ENCODE peak calls at places on chromosomes 11 and 22, in nine cellular contexts. A is IMR-90, T is endothelial cell of umbilical vein, D is HCT116, X is A549, G is body of pancreas, N is heart left ventricle, E is sigmoid colon, C is tibial nerve. P is an unnamed sample.

GRCh38 chr22:30574095-30574981 is at the start of gene GAL3ST1:
- DNase-seq in G (peak), T (no peak), E (no peak), C (no peak), A (no peak), N (no peak), D (no peak), X (peak), P (no peak)

GRCh38 chr22:41226728-41227655 is 13.7 kb downstream of the CHADL start:
- DNase-seq in T (no peak), G (no peak), N (no peak), E (no peak), D (no peak), C (peak), X (no peak), A (no peak), P (no peak)

GRCh38 chr11:27812341-27812740 is 112.1 kb upstream of the BDNF start:
- DNase-seq in G (no peak), A (peak), T (no peak), X (no peak), N (no peak), E (no peak), C (no peak), D (no peak), P (no peak)

GRCh38 chr11:110710520-110711381 is 1.5 kb downstream of the ARHGAP20 start:
- DNase-seq in A (peak), G (peak), T (peak), X (no peak), C (peak), E (peak), N (peak), D (no peak), P (no peak)

GRCh38 chr11:112320668-112321067 is 60.0 kb upstream of the PLET1 start:
- DNase-seq in X (no peak), A (peak), D (no peak), C (peak), T (peak), G (peak), E (peak), N (peak), P (no peak)

GRCh38 chr22:49364398-49364797 is 463.3 kb downstream of the BRD1 start:
- DNase-seq in E (no peak), C (no peak), D (no peak), T (no peak), G (no peak), N (no peak), X (no peak), A (no peak), P (no peak)

GRCh38 chr11:10318527-10318802 is 13.6 kb downstream of the ADM start:
- DNase-seq in D (no peak), T (no peak), C (no peak), E (no peak), N (no peak), A (no peak), X (no peak), G (peak), P (no peak)

GRCh38 chr22:30267382-30268302 is 991 bp upstream of the OSM start:
- DNase-seq in A (no peak), G (no peak), X (no peak), N (no peak), D (no peak), T (no peak), C (no peak), E (no peak), P (peak)

GRCh38 chr22:39114157-39114511 is 17.1 kb downstream of the APOBEC3H start:
- DNase-seq in X (no peak), E (no peak), N (no peak), D (no peak), A (no peak), C (no peak), T (no peak), G (no peak), P (no peak)

GRCh38 chr11:104118105-104118762 is 45.7 kb downstream of the PDGFD start:
- DNase-seq in D (no peak), C (no peak), X (no peak), E (no peak), G (no peak), T (no peak), N (no peak), A (no peak), P (no peak)

GRCh38 chr11:35614949-35615569 is 3.2 kb upstream of the FJX1 start:
- DNase-seq in E (no peak), G (no peak), X (no peak), D (no peak), A (no peak), C (no peak), N (no peak), T (no peak), P (no peak)

GRCh38 chr22:31750365-31751284 is 693 bp upstream of the PRR14L start:
- DNase-seq in E (no peak), X (no peak), D (no peak), C (no peak), T (no peak), A (no peak), N (no peak), G (no peak), P (peak)

GRCh38 chr22:31754813-31755212 is 994 bp downstream of the DEPDC5 start:
- DNase-seq in G (no peak), A (no peak), T (no peak), X (no peak), C (no peak), D (no peak), N (no peak), E (no peak), P (peak)

GRCh38 chr22:31752096-31752847 is 1.5 kb upstream of the DEPDC5 start:
- DNase-seq in C (no peak), G (no peak), E (no peak), A (no peak), X (no peak), T (no peak), D (no peak), N (no peak), P (no peak)

GRCh38 chr22:31753005-31753633 is 700 bp upstream of the DEPDC5 start:
- DNase-seq in C (peak), G (peak), E (peak), T (no peak), N (peak), D (no peak), A (no peak), X (peak), P (peak)

GRCh38 chr22:31753634-31754471 is at the start of gene DEPDC5:
- DNase-seq in X (peak), G (peak), N (peak), T (peak), D (peak), E (peak), C (peak), A (peak), P (peak)
- TF ChIP-seq POLR2A in X (peak), G (peak), N (peak), T (peak), D (peak), E (peak), C (peak), A (peak), P (peak)

GRCh38 chr11:75525433-75526191 is at the start of gene GDPD5:
- DNase-seq in A (peak), C (peak), T (peak), D (peak), G (peak), X (peak), N (peak), E (peak), P (peak)
- TF ChIP-seq POLR2A in A (no peak), C (peak), T (peak), D (no peak), G (peak), X (peak), N (peak), E (no peak), P (peak)

DNA sequence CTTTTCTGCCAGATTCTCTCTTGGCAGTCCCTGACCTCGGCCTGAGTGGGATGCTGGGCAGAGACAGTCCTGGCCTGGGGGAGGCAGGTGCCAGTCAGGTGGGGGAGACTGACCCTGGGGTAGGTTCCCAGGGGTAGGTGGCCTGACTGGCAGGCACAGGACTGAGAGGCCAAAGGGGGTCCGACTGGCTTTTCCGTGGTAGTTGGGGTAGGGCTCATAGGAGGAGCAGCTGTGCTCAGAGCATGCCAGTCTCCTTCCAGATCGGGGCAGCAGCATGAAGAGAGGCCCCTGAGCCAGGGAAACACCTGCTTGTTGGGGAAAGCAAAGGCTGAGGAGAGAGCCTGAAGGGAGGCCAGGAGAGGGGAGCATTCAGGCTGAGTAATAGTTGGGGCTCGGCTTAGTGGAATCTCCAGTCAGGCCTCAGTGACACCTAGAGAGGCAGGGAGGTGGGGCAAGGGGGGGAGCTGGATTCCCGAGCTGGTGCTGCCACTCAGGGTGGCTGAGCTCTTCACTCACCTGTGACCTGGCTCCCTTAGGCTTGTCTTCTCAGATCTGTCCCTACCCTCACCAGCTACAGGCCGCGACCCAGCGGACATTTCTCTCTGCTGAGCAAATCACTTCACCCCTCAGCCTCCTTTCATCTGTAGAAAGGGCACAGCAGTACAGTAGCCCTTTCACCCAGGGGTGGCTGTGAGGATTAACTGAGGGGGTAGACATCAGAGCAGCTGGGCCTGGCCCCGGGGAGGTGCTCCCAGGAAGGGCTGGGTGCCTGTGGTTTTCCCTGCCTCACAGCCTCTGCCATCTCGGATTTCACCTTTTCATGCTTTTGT is 26.2 kb downstream of the MCM5 start:
- DNase-seq in D (no peak), X (no peak), A (peak), N (no peak), C (no peak), G (no peak), E (no peak), T (no peak), P (no peak)
- TF ChIP-seq POLR2A in D (no peak), X (no peak), A (no peak), N (no peak), C (no peak), G (no peak), E (no peak), T (no peak), P (no peak)

DNA sequence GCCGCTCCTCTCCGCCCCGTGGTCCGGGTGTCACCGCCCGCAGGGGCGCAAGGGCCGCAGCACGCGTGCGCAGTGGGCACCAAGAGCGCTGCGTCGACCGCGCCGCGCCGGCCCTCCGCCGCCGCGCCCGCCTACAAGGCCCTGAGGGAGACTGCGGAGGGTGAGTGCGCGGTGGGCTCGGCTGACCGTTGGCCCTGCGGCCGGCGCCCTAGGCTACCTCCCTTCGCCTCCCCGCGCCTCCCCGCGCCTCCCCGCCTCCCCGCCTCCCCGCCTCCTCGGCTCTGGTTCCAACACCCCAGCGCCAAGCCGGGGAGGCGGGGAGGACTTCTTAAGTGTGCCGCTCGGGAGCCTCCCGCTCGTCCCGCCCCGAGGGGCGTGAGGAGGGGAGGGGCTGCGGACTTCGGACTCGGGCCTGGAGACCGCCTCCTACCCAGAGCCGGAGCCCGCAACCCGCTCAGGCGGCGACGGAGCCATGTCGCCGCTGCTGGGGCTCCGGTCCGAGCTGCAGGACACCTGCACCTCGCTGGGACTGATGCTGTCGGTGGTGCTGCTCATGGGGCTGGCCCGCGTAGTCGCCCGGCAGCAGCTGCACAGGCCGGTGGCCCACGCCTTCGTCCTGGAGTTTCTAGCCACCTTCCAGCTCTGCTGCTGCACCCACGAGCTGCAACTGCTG is at the start of gene AQP11:
- DNase-seq in X (peak), A (peak), G (peak), C (peak), D (peak), T (peak), E (peak), N (peak), P (peak)
- TF ChIP-seq POLR2A in X (peak), A (no peak), G (peak), C (peak), D (no peak), T (peak), E (peak), N (peak), P (no peak)

DNA sequence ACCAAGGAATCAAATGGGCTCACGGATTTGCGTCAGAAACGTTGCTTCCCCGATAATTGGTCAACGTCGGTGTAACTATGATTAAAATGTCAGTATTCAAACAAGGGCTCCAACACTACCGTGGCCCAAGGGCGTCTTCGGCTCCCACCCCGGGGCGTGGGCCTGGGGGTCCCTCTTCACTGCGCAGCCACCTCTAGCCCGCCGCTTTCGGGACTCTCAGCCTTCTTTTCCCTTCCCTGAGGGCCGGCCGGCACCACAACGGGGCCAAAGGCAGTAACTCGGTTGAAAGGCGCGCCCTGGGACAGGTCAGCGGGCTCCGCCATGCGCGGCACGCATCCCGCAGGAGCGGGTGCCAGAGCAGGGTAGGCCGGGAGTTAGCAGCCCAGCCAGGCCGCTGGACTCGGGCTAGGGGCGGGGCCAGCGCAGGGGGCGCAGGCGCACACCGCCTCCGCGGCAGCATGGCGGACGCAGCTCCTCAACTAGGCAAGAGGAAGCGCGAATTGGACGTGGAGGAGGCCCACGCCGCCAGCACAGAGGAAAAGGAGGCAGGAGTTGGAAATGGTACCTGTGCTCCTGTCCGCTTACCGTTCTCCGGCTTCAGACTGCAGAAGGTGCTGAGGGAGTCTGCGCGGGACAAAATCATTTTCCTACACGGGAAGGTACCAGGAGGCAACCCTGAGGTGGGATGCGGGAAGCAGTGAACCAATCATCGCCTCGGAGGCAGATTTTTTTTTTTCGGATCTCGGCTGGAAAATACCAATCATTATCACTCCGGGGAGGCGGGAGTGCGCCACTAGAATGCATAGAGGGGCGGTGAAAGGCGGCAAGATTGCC is at the start of gene DCPS:
- DNase-seq in N (peak), G (peak), A (peak), E (peak), C (peak), T (peak), X (peak), D (peak), P (peak)
- TF ChIP-seq POLR2A in N (peak), G (peak), A (peak), E (peak), C (peak), T (peak), X (peak), D (peak), P (peak)

DNA sequence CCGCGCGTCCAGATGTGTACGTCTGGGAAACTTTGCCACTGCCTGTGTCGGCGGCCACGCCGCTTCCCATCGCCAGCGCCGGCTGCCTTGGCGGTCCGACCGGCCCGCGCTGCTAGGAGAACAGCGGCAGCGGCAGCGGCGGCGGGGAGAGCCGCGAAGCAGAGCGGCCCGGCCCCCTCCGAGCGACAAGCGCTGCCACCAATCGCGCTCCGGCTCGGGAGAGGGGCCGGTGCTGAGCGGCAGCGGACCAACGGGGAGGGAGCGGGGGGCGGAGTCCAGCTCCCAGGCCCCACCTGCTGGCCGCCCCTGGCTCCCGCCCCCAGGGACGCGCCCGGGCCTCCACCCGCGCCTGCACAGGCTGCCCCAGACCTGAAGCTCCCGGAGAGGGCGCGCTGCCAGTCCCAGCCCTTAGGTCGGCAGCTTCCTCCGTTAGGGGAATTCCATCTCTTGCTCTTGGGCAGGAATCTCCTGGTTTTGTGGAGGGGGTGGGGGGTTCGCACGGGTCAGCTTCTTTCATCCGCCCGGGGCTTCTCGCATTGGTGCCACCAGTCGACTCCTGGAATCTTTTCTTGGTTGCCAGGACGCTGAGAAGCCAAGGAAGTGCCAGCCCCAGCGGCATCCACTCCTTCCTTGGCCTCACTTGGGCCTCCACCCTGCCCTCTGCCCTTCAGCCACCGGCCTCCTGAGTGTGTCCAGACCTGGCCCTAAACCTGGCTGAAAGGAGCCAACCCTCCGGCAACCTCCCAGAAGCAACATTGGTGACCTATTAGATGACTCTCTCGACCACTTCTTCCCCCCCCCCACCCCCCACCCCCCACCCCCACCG is at the start of gene GALNT18:
- DNase-seq in G (peak), C (peak), T (peak), A (peak), N (peak), D (peak), E (peak), X (peak), P (peak)
- TF ChIP-seq POLR2A in G (peak), C (peak), T (no peak), A (peak), N (peak), D (peak), E (no peak), X (peak), P (no peak)

DNA sequence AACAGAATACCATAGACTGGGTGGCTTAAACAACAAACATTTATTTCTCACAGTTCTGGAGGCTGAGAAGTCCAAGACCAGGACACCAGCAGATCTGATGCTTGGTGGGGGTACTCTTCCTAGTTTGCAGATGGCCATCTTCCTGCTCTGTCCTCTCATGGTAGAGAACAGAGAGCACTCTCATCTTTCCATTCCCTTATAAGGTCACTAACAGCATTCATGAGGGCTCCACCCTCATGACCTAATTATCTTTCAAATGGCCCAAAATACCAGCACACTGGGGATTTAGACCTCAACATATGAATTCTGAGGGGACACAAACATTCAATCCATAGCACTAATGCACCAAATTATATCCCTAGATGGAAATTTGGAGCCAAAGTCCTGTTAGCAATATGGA is 6.1 kb downstream of the STK33 start:
- DNase-seq in A (no peak), G (no peak), T (no peak), E (no peak), C (no peak), X (no peak), D (no peak), N (no peak), P (no peak)
- TF ChIP-seq POLR2A in A (no peak), G (no peak), T (no peak), E (no peak), C (no peak), X (no peak), D (no peak), N (no peak), P (no peak)

GRCh38 chr11:73982595-73982989 is at the start of gene UCP2:
- DNase-seq in N (peak), A (peak), X (no peak), C (peak), G (peak), T (no peak), D (no peak), E (peak), P (peak)
- TF ChIP-seq POLR2A in N (no peak), A (no peak), X (peak), C (no peak), G (no peak), T (peak), D (no peak), E (no peak), P (peak)

DNA sequence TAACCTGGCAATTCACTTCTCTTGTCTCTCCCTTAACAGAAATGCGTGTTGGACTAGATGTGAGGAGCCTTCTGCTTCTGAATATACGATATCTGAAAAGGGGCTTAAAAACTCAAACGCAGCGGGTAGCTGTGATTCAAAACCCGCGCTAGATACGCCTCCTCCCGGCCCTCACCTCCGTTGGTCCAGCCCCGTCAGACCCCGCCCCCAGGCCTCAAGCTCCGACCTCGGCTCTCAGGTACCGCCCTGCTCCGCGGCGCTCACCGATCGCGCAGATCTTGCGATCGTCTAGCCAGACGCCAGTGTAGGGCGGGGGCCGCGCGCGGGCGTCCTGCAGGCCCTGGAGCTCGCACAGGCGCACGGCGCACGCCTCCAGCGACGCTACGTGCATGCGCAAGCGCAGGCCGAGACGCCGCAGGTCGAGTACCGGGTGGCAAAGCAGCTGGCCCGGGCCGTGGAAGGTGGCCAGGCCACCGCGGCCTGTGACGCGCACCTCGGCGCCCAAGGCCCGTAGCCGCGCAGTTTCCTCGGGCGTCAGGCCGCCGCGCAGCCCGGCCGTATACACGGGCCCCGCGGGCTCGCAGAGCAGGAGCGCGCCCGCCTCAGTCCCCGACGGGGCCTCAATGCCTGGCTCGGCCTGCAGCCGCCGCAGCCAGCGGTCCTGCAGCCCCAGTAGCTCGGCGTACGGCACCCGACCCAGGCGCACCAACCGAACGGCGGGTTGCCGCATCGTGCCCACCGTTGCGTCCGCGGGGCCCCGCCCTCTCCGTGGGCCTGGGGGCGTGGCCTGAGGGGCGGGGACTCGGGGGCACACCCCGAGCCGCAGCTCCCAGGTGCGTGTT is at the start of gene LIPT2:
- DNase-seq in X (peak), E (peak), T (peak), C (peak), G (peak), N (peak), D (peak), A (peak), P (peak)
- TF ChIP-seq POLR2A in X (peak), E (peak), T (peak), C (peak), G (peak), N (peak), D (peak), A (peak), P (peak)

P was measured in erythroblast.